ENCODE peak calls at places on chromosomes 12 and 14, in four cellular contexts. One of them, this sample, is unnamed.

GRCh38 chr12:12017135-12017581 is 53.6 kb upstream of the BCL2L14 start:
- DNase-seq in esophagus squamous epithelium: no peak
- DNase-seq in sigmoid colon: no peak
- DNase-seq in right lobe of liver: peak; percentile 70
- DNase-seq in this sample: no peak

GRCh38 chr12:13390381-13390856 is 193.9 kb downstream of the EMP1 start:
- DNase-seq in esophagus squamous epithelium: no peak
- DNase-seq in sigmoid colon: peak; percentile 97
- DNase-seq in right lobe of liver: peak; percentile 96
- DNase-seq in this sample: no peak

GRCh38 chr14:101587403-101587998 is 26.2 kb downstream of the DIO3 start:
- DNase-seq in esophagus squamous epithelium: no peak
- DNase-seq in sigmoid colon: no peak
- DNase-seq in right lobe of liver: no peak
- DNase-seq in this sample: no peak

GRCh38 chr12:98397323-98398105 is 117.9 kb upstream of the TMPO start:
- DNase-seq in esophagus squamous epithelium: peak; percentile 8
- DNase-seq in sigmoid colon: peak; percentile 86
- DNase-seq in right lobe of liver: peak; percentile 82
- DNase-seq in this sample: peak; percentile 87

GRCh38 chr14:61350427-61350826 is 29.0 kb downstream of the PRKCH start:
- DNase-seq in esophagus squamous epithelium: no peak
- DNase-seq in sigmoid colon: no peak
- DNase-seq in right lobe of liver: no peak
- DNase-seq in this sample: no peak

GRCh38 chr12:101616027-101616494 is 21.3 kb downstream of the MYBPC1 start:
- DNase-seq in esophagus squamous epithelium: no peak
- DNase-seq in sigmoid colon: no peak
- DNase-seq in right lobe of liver: no peak
- DNase-seq in this sample: no peak

GRCh38 chr14:50812856-50813543 is 18.0 kb downstream of the NIN start:
- DNase-seq in esophagus squamous epithelium: no peak
- DNase-seq in sigmoid colon: no peak
- DNase-seq in right lobe of liver: no peak
- DNase-seq in this sample: no peak

GRCh38 chr14:20412422-20412821 is 879 bp downstream of the TEP1 start:
- DNase-seq in esophagus squamous epithelium: no peak
- DNase-seq in sigmoid colon: no peak
- DNase-seq in right lobe of liver: no peak
- DNase-seq in this sample: no peak

GRCh38 chr14:80054020-80054419 is 157.3 kb downstream of the DIO2 start:
- DNase-seq in esophagus squamous epithelium: no peak
- DNase-seq in sigmoid colon: no peak
- DNase-seq in right lobe of liver: no peak
- DNase-seq in this sample: no peak

GRCh38 chr12:54125950-54126695 is 62.7 kb downstream of the SMUG1 start:
- DNase-seq in esophagus squamous epithelium: no peak
- DNase-seq in sigmoid colon: peak; percentile 80
- DNase-seq in right lobe of liver: no peak
- DNase-seq in this sample: peak; percentile 84

GRCh38 chr12:55019784-55020183 is at the start of gene NEUROD4:
- DNase-seq in esophagus squamous epithelium: no peak
- DNase-seq in sigmoid colon: no peak
- DNase-seq in right lobe of liver: peak; percentile 60
- DNase-seq in this sample: no peak

GRCh38 chr12:77231548-77231947 is 166.2 kb upstream of the E2F7 start:
- DNase-seq in esophagus squamous epithelium: no peak
- DNase-seq in sigmoid colon: peak; percentile 82
- DNase-seq in right lobe of liver: no peak
- DNase-seq in this sample: peak; percentile 85

GRCh38 chr12:76967181-76967885 is 88.5 kb upstream of the CSRP2 start:
- DNase-seq in esophagus squamous epithelium: no peak
- DNase-seq in sigmoid colon: no peak
- DNase-seq in right lobe of liver: no peak
- DNase-seq in this sample: no peak

GRCh38 chr12:119804011-119804641 is 73.0 kb downstream of the CIT start:
- DNase-seq in esophagus squamous epithelium: peak; percentile 4
- DNase-seq in sigmoid colon: peak; percentile 71
- DNase-seq in right lobe of liver: no peak
- DNase-seq in this sample: peak; percentile 63

GRCh38 chr14:29906256-29906885 is 21.3 kb downstream of the PRKD1 start:
- DNase-seq in esophagus squamous epithelium: no peak
- DNase-seq in sigmoid colon: no peak
- DNase-seq in right lobe of liver: no peak
- DNase-seq in this sample: no peak

GRCh38 chr12:32975122-32975521 is 78.5 kb upstream of the PKP2 start:
- DNase-seq in esophagus squamous epithelium: no peak
- DNase-seq in sigmoid colon: no peak
- DNase-seq in right lobe of liver: no peak
- DNase-seq in this sample: no peak

GRCh38 chr12:32102234-32102633 is 4.4 kb upstream of the BICD1 start:
- DNase-seq in esophagus squamous epithelium: no peak
- DNase-seq in sigmoid colon: no peak
- DNase-seq in right lobe of liver: no peak
- DNase-seq in this sample: no peak

GRCh38 chr12:50387972-50388478 is 8.4 kb downstream of the FAM186A start:
- DNase-seq in esophagus squamous epithelium: no peak
- DNase-seq in sigmoid colon: no peak
- DNase-seq in right lobe of liver: no peak
- DNase-seq in this sample: no peak

GRCh38 chr12:2354151-2354991 is 301.6 kb downstream of the CACNA1C start:
- DNase-seq in esophagus squamous epithelium: no peak
- DNase-seq in sigmoid colon: no peak
- DNase-seq in right lobe of liver: no peak
- DNase-seq in this sample: no peak

GRCh38 chr14:99273025-99273723 is 1.2 kb upstream of the BCL11B start:
- DNase-seq in esophagus squamous epithelium: no peak
- DNase-seq in sigmoid colon: no peak
- DNase-seq in right lobe of liver: no peak
- DNase-seq in this sample: peak; percentile 82
- TF ChIP-seq POLR2A in esophagus squamous epithelium: no peak
- TF ChIP-seq POLR2A in sigmoid colon: no peak
- TF ChIP-seq POLR2A in right lobe of liver: no peak
- TF ChIP-seq POLR2A in this sample: peak; percentile 16

GRCh38 chr14:23067847-23068791 is 10.8 kb upstream of the CDH24 start:
- DNase-seq in esophagus squamous epithelium: no peak
- DNase-seq in sigmoid colon: no peak
- DNase-seq in right lobe of liver: no peak
- DNase-seq in this sample: peak; percentile 48

GRCh38 chr14:23068792-23069412 is 11.6 kb upstream of the CDH24 start:
- DNase-seq in esophagus squamous epithelium: no peak
- DNase-seq in sigmoid colon: peak; percentile 90
- DNase-seq in right lobe of liver: no peak
- DNase-seq in this sample: peak; percentile 86

GRCh38 chr14:23071244-23071974 is 14.1 kb upstream of the CDH24 start:
- DNase-seq in esophagus squamous epithelium: no peak
- DNase-seq in sigmoid colon: peak; percentile 95
- DNase-seq in right lobe of liver: peak; percentile 87
- DNase-seq in this sample: peak; percentile 87

GRCh38 chr14:23070262-23071129 is 13.2 kb upstream of the CDH24 start:
- DNase-seq in esophagus squamous epithelium: no peak
- DNase-seq in sigmoid colon: no peak
- DNase-seq in right lobe of liver: no peak
- DNase-seq in this sample: no peak

DNA sequence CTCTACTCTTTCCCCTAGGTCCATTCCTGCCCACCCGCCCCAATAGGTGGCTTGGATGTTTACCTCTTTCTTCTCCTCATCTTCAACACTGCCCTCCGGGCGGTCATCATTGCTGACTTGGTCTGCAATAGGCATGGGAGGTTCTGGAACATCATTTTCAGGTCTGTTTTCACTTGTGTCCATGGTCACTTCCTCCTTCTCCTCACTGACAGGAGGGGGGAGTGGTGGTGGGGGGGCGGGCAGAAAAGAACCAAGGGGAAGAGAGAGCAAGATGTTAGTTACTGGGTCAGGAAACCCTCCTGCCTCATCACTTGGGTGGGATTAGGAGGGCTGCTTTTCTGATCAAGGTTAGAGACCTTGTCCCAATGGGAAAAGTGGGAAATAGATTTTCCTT is 12.1 kb upstream of the CDH24 start:
- DNase-seq in esophagus squamous epithelium: no peak
- DNase-seq in sigmoid colon: no peak
- DNase-seq in right lobe of liver: no peak
- DNase-seq in this sample: peak; percentile 45
- H3K4me3 ChIP-seq in esophagus squamous epithelium: no peak overlapping the region
- H3K4me3 ChIP-seq in sigmoid colon: no peak overlapping the region
- H3K4me3 ChIP-seq in right lobe of liver: no peak overlapping the region
- H3K4me3 ChIP-seq in this sample: no peak overlapping the region

DNA sequence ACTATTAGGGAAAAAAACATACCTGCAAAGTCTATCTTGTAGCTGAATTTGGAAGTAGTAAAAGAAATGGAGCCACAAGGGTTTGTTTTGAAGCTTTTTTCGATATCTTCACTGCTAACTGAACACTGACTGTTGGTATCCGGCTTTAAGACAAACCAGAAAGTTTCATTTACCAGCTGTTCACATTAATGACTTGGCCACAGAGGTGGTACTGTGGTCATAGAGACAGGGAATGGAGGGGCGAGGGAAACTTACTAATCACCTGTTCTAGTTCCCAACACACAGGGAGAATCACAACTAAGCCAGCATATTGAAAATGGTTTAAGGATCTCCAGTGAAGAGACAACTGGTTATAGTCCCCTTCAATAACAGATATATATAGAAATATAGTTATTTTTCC is 44.3 kb downstream of the PARP11 start:
- DNase-seq in esophagus squamous epithelium: no peak
- DNase-seq in sigmoid colon: no peak
- DNase-seq in right lobe of liver: no peak
- DNase-seq in this sample: no peak
- TF ChIP-seq CTCF in esophagus squamous epithelium: no peak
- TF ChIP-seq CTCF in sigmoid colon: no peak
- TF ChIP-seq CTCF in right lobe of liver: no peak
- TF ChIP-seq CTCF in this sample: no peak

GRCh38 chr12:26833692-26834168 is 736 bp upstream of the ITPR2 start:
- DNase-seq in esophagus squamous epithelium: no peak
- DNase-seq in sigmoid colon: peak; percentile 73
- DNase-seq in right lobe of liver: peak; percentile 68
- DNase-seq in this sample: peak; percentile 81

GRCh38 chr12:26830358-26830757 is 2.6 kb downstream of the ITPR2 start:
- DNase-seq in esophagus squamous epithelium: no peak
- DNase-seq in sigmoid colon: no peak
- DNase-seq in right lobe of liver: no peak
- DNase-seq in this sample: no peak

GRCh38 chr12:26830783-26831601 is 2.0 kb downstream of the ITPR2 start:
- DNase-seq in esophagus squamous epithelium: no peak
- DNase-seq in sigmoid colon: no peak
- DNase-seq in right lobe of liver: no peak
- DNase-seq in this sample: no peak

GRCh38 chr12:26832817-26833691 is at the start of gene ITPR2:
- DNase-seq in esophagus squamous epithelium: peak; percentile 38
- DNase-seq in sigmoid colon: peak; percentile 97
- DNase-seq in right lobe of liver: peak; percentile 98
- DNase-seq in this sample: peak; percentile 97

DNA sequence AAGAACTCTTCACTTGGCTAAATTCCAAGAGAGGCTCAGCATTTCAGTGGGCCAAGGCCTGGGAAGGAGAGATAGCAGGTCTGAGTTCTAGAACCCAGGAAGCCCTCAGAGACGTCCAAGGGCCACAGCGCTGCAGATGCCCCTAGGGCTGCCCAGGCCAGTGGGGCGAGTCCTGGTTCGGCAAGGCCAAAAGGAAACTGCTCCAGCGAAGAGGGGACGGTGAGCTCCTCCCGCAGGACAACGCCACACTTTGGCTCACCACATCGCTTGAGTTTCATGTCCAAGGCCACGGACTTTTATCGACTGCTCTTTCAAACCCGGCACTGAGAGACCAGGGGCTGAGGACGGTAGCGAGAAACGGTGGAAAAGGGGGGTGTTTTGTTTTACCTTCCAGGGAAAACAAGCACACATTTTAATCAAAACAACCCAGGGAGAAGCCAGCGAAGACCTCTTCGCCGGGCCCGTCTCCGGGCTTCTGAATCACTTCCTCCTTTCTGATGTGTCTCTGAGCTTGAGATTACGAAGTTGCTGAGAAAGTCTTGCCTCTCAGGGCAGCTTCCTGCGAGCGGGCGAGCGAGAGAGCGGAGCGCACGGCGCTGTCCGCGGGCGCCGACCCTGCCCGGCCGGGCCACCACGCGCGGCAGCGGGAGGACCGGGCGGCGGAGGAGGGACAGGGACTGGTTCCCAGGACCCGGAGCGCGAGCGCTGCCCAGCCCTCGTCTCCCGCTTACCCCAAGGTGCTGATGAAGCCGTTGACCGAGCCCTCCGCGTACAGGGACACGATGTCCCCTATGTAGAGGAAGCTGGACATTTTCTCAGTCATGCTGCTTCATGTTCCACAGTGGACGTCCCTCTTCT is 806 bp downstream of the ITPR2 start:
- DNase-seq in esophagus squamous epithelium: no peak
- DNase-seq in sigmoid colon: peak; percentile 88
- DNase-seq in right lobe of liver: peak; percentile 87
- DNase-seq in this sample: peak; percentile 78
- TF ChIP-seq POLR2A in esophagus squamous epithelium: no peak
- TF ChIP-seq POLR2A in sigmoid colon: no peak
- TF ChIP-seq POLR2A in right lobe of liver: peak; percentile 72
- TF ChIP-seq POLR2A in this sample: peak; percentile 70